ENCODE peak calls at places on chromosomes 12 and 14, in seven cellular contexts. M is NCI-H1417; I is CMK; Z is stimulated activated CD8-positive, alpha-beta memory T cell treated with anti-CD3 and anti-CD28 coated beads, Interleukin-15, amount 100 ng/mL, for 24 hours; N is RWPE1; W is neural crest cell; L is retinal pigment epithelial cell. F is an unnamed sample.

GRCh38 chr12:27504506-27504905 is 19.5 kb upstream of the PPFIBP1 start:
- DNase-seq in M (no peak), I (no peak), Z (no peak), N (no peak), W (no peak), L (no peak), F (no peak)

GRCh38 chr14:76313303-76313702 is 62.6 kb upstream of the ESRRB start:
- DNase-seq in M (no peak), I (no peak), Z (no peak), N (no peak), W (no peak), L (no peak), F (no peak)

GRCh38 chr14:32996343-32996742 is 57.7 kb downstream of the NPAS3 start:
- DNase-seq in M (no peak), I (no peak), Z (no peak), N (no peak), W (no peak), L (no peak), F (no peak)

GRCh38 chr12:62848418-62848817 is 86.5 kb downstream of the PPM1H start:
- DNase-seq in M (no peak), I (no peak), Z (no peak), N (no peak), W (no peak), L (peak; percentile 97), F (peak; percentile 55)

GRCh38 chr14:94171208-94171607 is 2.9 kb upstream of the PPP4R4 start:
- DNase-seq in M (no peak), I (no peak), Z (no peak), N (peak; percentile 23), W (no peak), L (no peak), F (no peak)

GRCh38 chr14:54840798-54841197 is 61.8 kb downstream of the GCH1 start:
- DNase-seq in M (no peak), I (no peak), Z (no peak), N (no peak), W (no peak), L (no peak), F (no peak)

GRCh38 chr12:106918746-106919145 is 37.0 kb upstream of the TMEM263 start:
- DNase-seq in M (peak; percentile 90), I (no peak), Z (no peak), N (peak; percentile 24), W (peak; percentile 28), L (no peak), F (peak; percentile 66)

GRCh38 chr12:42790761-42791151 is 201.2 kb upstream of the PRICKLE1 start:
- DNase-seq in M (no peak), I (peak; percentile 70), Z (no peak), N (peak; percentile 36), W (peak; percentile 18), L (peak; percentile 89), F (peak; percentile 43)

GRCh38 chr12:85280138-85280983 is at the start of gene ALX1:
- DNase-seq in M (no peak), I (no peak), Z (no peak), N (peak; percentile 15), W (peak; percentile 67), L (no peak), F (peak; percentile 89)

GRCh38 chr12:7060353-7060954 is at the start of gene C1S:
- DNase-seq in M (peak; percentile 54), I (no peak), Z (no peak), N (peak; percentile 88), W (no peak), L (peak; percentile 85), F (peak; percentile 54)

GRCh38 chr12:102454808-102455760 is 25.3 kb downstream of the IGF1 start:
- DNase-seq in M (no peak), I (no peak), Z (no peak), N (no peak), W (no peak), L (peak; percentile 58), F (no peak)

GRCh38 chr12:79367016-79367575 is 323.7 kb downstream of the PAWR start:
- DNase-seq in M (no peak), I (no peak), Z (no peak), N (peak; percentile 69), W (no peak), L (no peak), F (no peak)

GRCh38 chr14:88218119-88218915 is 104.8 kb downstream of the KCNK10 start:
- DNase-seq in M (no peak), I (no peak), Z (no peak), N (no peak), W (no peak), L (no peak), F (no peak)

GRCh38 chr12:112418248-112418595 is 525 bp upstream of the PTPN11 start:
- DNase-seq in M (no peak), I (no peak), Z (no peak), N (no peak), W (no peak), L (no peak), F (no peak)

GRCh38 chr12:132393991-132394949 is 64.9 kb upstream of the GALNT9 start:
- DNase-seq in M (no peak), I (no peak), Z (no peak), N (no peak), W (no peak), L (no peak), F (peak; percentile 32)

GRCh38 chr14:105890474-105891220 is 364.3 kb downstream of the TMEM121 start:
- DNase-seq in M (no peak), I (no peak), Z (no peak), N (no peak), W (no peak), L (no peak), F (no peak)

GRCh38 chr14:85622986-85623385 is 93.0 kb downstream of the FLRT2 start:
- DNase-seq in M (no peak), I (no peak), Z (no peak), N (no peak), W (no peak), L (no peak), F (no peak)

GRCh38 chr12:60644076-60644475 is 1048.2 kb downstream of the SLC16A7 start:
- DNase-seq in M (no peak), I (no peak), Z (no peak), N (no peak), W (no peak), L (no peak), F (peak; percentile 48)

GRCh38 chr12:64568313-64568712 is 42.0 kb upstream of the RASSF3 start:
- DNase-seq in M (no peak), I (no peak), Z (no peak), N (no peak), W (no peak), L (no peak), F (no peak)

GRCh38 chr12:109458086-109458485 is 19.0 kb downstream of the KCTD10 start:
- DNase-seq in M (no peak), I (no peak), Z (no peak), N (no peak), W (no peak), L (no peak), F (no peak)

GRCh38 chr12:25501565-25501964 is 51.5 kb downstream of the LMNTD1 start:
- DNase-seq in M (no peak), I (no peak), Z (no peak), N (no peak), W (no peak), L (no peak), F (peak; percentile 63)

GRCh38 chr12:110245278-110245868 is 35.7 kb upstream of the ATP2A2 start:
- DNase-seq in M (no peak), I (no peak), Z (peak; percentile 4), N (no peak), W (peak; percentile 9), L (no peak), F (peak; percentile 54)

GRCh38 chr12:114420553-114420952 is 14.6 kb upstream of the TBX5 start:
- DNase-seq in M (no peak), I (no peak), Z (no peak), N (no peak), W (no peak), L (no peak), F (no peak)

GRCh38 chr14:99118946-99119345 is 153.1 kb downstream of the BCL11B start:
- DNase-seq in M (no peak), I (no peak), Z (no peak), N (no peak), W (no peak), L (no peak), F (no peak)

GRCh38 chr14:99131632-99132271 is 140.2 kb downstream of the BCL11B start:
- DNase-seq in M (no peak), I (no peak), Z (no peak), N (no peak), W (no peak), L (no peak), F (no peak)

GRCh38 chr12:67426067-67426466 is 156.9 kb downstream of the CAND1 start:
- DNase-seq in M (peak; percentile 53), I (no peak), Z (no peak), N (no peak), W (no peak), L (peak; percentile 35), F (peak; percentile 85)

GRCh38 chr14:59189822-59190368 is 1.4 kb downstream of the DAAM1 start:
- DNase-seq in M (peak; percentile 91), I (peak; percentile 69), Z (peak; percentile 38), N (peak; percentile 89), W (peak; percentile 80), L (peak; percentile 72), F (peak; percentile 92)

GRCh38 chr12:48883305-48884171 is 17.9 kb upstream of the RND1 start:
- DNase-seq in M (peak; percentile 74), I (no peak), Z (no peak), N (no peak), W (peak; percentile 23), L (no peak), F (peak; percentile 51)

GRCh38 chr12:16361142-16361783 is 13.8 kb downstream of the MGST1 start:
- DNase-seq in M (peak; percentile 88), I (no peak), Z (no peak), N (no peak), W (no peak), L (no peak), F (peak; percentile 88)